ENCODE peak calls at places on chromosomes 4 and X, in eight cellular contexts. S, W, K, P, G, I, C and M are unnamed samples.

GRCh38 chr4:186688150-186688943 is 35.3 kb downstream of the FAT1 start:
- DNase-seq in W (no peak), P (no peak), K (no peak), C (no peak), I (peak), G (no peak), S (no peak), M (no peak)

GRCh38 chr4:24896977-24897376 is 15.9 kb downstream of the CCDC149 start:
- DNase-seq in W (no peak), P (no peak), K (no peak), C (no peak), I (no peak), G (no peak), S (no peak), M (no peak)

GRCh38 chr4:160318567-160319220 is 1215.8 kb downstream of the RAPGEF2 start:
- DNase-seq in S (no peak), K (no peak), W (no peak), C (no peak), G (no peak), P (no peak), I (no peak), M (peak)

GRCh38 chrX:72026341-72027023 is 105.2 kb downstream of the RTL5 start:
- DNase-seq in I (no peak), G (no peak), C (no peak), S (peak), P (no peak), K (no peak), W (no peak), M (no peak)

GRCh38 chr4:3224971-3225850 is 23.7 kb upstream of the MSANTD1 start:
- DNase-seq in I (no peak), C (no peak), K (no peak), S (no peak), P (no peak), G (no peak), W (no peak), M (no peak)

GRCh38 chrX:15749642-15750610 is 11.9 kb downstream of the CA5B start:
- DNase-seq in C (no peak), K (no peak), P (no peak), G (no peak), W (no peak), S (no peak), I (no peak), M (peak)

GRCh38 chr4:126850286-126850685 is 782.5 kb upstream of the INTU start:
- DNase-seq in P (no peak), S (no peak), G (peak), W (no peak), K (no peak), C (peak), I (no peak), M (peak)

GRCh38 chr4:62118558-62118957 is 918.4 kb downstream of the ADGRL3 start:
- DNase-seq in P (no peak), I (no peak), C (no peak), G (no peak), W (no peak), S (no peak), K (no peak), M (no peak)

GRCh38 chr4:79334783-79335182 is 8.9 kb upstream of the NAA11 start:
- DNase-seq in P (no peak), S (no peak), K (no peak), W (no peak), G (no peak), C (no peak), I (no peak), M (no peak)

GRCh38 chrX:40563784-40564183 is 17.0 kb upstream of the ATP6AP2 start:
- DNase-seq in P (no peak), G (no peak), S (no peak), W (no peak), I (no peak), C (no peak), K (no peak), M (no peak)

GRCh38 chr4:37383579-37384229 is 139.2 kb downstream of the NWD2 start:
- DNase-seq in I (peak), K (no peak), S (peak), P (peak), G (peak), C (peak), W (no peak), M (peak)

GRCh38 chr4:69054578-69055200 is 41.6 kb upstream of the UGT2B7 start:
- DNase-seq in G (peak), C (peak), I (no peak), K (no peak), P (no peak), S (no peak), W (no peak), M (peak)

GRCh38 chrX:96447161-96447560 is 237.5 kb upstream of the DIAPH2 start:
- DNase-seq in I (no peak), S (no peak), C (no peak), G (no peak), K (no peak), P (no peak), W (no peak), M (no peak)

GRCh38 chrX:66676413-66676812 is 37.5 kb upstream of the EDA2R start:
- DNase-seq in W (no peak), P (no peak), I (no peak), G (no peak), S (no peak), C (no peak), K (no peak), M (peak)

GRCh38 chr4:170374770-170375169 is 285.0 kb upstream of the AADAT start:
- DNase-seq in P (no peak), I (no peak), K (no peak), S (no peak), C (no peak), W (no peak), G (no peak), M (peak)

GRCh38 chrX:77628294-77629025 is 157.6 kb downstream of the ATRX start:
- DNase-seq in W (no peak), C (no peak), P (no peak), S (no peak), I (no peak), K (no peak), G (no peak), M (no peak)

GRCh38 chrX:1390621-1391369 is 1.1 kb downstream of the SLC25A6 start:
- DNase-seq in K (no peak), G (no peak), P (no peak), I (no peak), C (no peak), W (no peak), S (no peak), M (no peak)

GRCh38 chrX:130179579-130180215 is 7.9 kb downstream of the RAB33A start:
- DNase-seq in C (no peak), I (no peak), W (no peak), K (no peak), P (no peak), S (no peak), G (no peak), M (peak)

GRCh38 chr4:77488882-77489281 is 116.7 kb upstream of the CXCL13 start:
- DNase-seq in I (no peak), W (no peak), G (no peak), C (no peak), P (no peak), S (no peak), K (no peak), M (no peak)

GRCh38 chr4:83851261-83852084 is 315.6 kb downstream of the GPAT3 start:
- DNase-seq in S (no peak), C (no peak), I (no peak), W (no peak), K (no peak), G (peak), P (no peak), M (peak)

GRCh38 chr4:165351359-165352130 is 24.1 kb downstream of the MSMO1 start:
- DNase-seq in G (no peak), K (no peak), P (no peak), S (no peak), C (no peak), W (no peak), I (no peak), M (no peak)

GRCh38 chrX:20620301-20620700 is 353.6 kb upstream of the RPS6KA3 start:
- DNase-seq in G (peak), C (peak), P (no peak), I (no peak), W (no peak), S (no peak), K (no peak), M (no peak)

GRCh38 chr4:103450693-103451092 is 252.6 kb upstream of the CENPE start:
- DNase-seq in P (no peak), C (peak), K (no peak), S (no peak), I (no peak), W (no peak), G (no peak), M (no peak)